ENCODE peak calls at places on chromosomes 5 and 9, in five cellular contexts. S, W, A, U and H are unnamed samples. For H3K36me3, the result is how much of the 10 kb centered on the place peaks cover.

GRCh38 chr5:175747539-175748060 is 89.7 kb downstream of the HRH2 start:
- DNase-seq in S (no peak), W (no peak), A (no peak), U (no peak), H (no peak)

GRCh38 chr5:126428421-126428820 is 5.2 kb downstream of the GRAMD2B start:
- DNase-seq in S (no peak), W (no peak), A (no peak), U (no peak), H (no peak)

GRCh38 chr9:15160673-15161072 is 146.3 kb downstream of the TTC39B start:
- DNase-seq in S (no peak), W (no peak), A (no peak), U (no peak), H (no peak)

GRCh38 chr9:99358668-99359067 is 136.6 kb downstream of the SEC61B start:
- DNase-seq in S (no peak), W (no peak), A (no peak), U (no peak), H (no peak)

GRCh38 chr9:4689687-4690104 is 10.3 kb downstream of the CDC37L1 start:
- DNase-seq in S (no peak), W (no peak), A (no peak), U (no peak), H (no peak)

GRCh38 chr9:124078641-124079040 is 67.1 kb downstream of the LHX2 start:
- DNase-seq in S (no peak), W (no peak), A (no peak), U (no peak), H (no peak)

GRCh38 chr9:127580879-127581278 is 31.2 kb upstream of the STXBP1 start:
- DNase-seq in S (no peak), W (no peak), A (no peak), U (no peak), H (no peak)

GRCh38 chr9:136978073-136978864 is 965 bp downstream of the PTGDS start:
- DNase-seq in S (peak), W (peak), A (peak), U (peak), H (no peak)

GRCh38 chr9:93951655-93952118 is 3.5 kb downstream of the BARX1 start:
- DNase-seq in S (no peak), W (no peak), A (no peak), U (peak), H (no peak)

GRCh38 chr9:93048706-93049448 is 9.6 kb upstream of the SUSD3 start:
- DNase-seq in S (no peak), W (no peak), A (peak), U (no peak), H (no peak)

GRCh38 chr5:176770431-176770830 is 39.9 kb upstream of the UNC5A start:
- DNase-seq in S (no peak), W (no peak), A (peak), U (no peak), H (no peak)

GRCh38 chr5:2751592-2752021 is at the start of gene IRX2:
- DNase-seq in S (no peak), W (peak), A (no peak), U (peak), H (peak)

GRCh38 chr9:2338770-2339169 is 282.8 kb upstream of the VLDLR start:
- DNase-seq in S (no peak), W (no peak), A (no peak), U (no peak), H (no peak)

GRCh38 chr9:133371261-133371711 is 4.6 kb downstream of the SURF4 start:
- DNase-seq in S (no peak), W (no peak), A (no peak), U (no peak), H (no peak)

GRCh38 chr9:119167876-119168275 is 201.4 kb downstream of the BRINP1 start:
- DNase-seq in S (no peak), W (no peak), A (no peak), U (no peak), H (no peak)

GRCh38 chr5:67897980-67898379 is 317.6 kb upstream of the PIK3R1 start:
- DNase-seq in S (no peak), W (no peak), A (peak), U (no peak), H (no peak)

GRCh38 chr9:38215465-38215864 is 146.4 kb upstream of the SHB start:
- DNase-seq in S (no peak), W (no peak), A (no peak), U (no peak), H (no peak)

GRCh38 chr9:19229725-19230355 is 653 bp upstream of the DENND4C start:
- DNase-seq in S (no peak), W (no peak), A (no peak), U (peak), H (peak)

GRCh38 chr9:72205513-72205912 is 56.3 kb downstream of the GDA start:
- DNase-seq in S (no peak), W (no peak), A (no peak), U (no peak), H (no peak)

GRCh38 chr9:88766778-88767503 is 224.3 kb upstream of the S1PR3 start:
- DNase-seq in S (no peak), W (no peak), A (no peak), U (no peak), H (no peak)

GRCh38 chr9:87746186-87746585 is 20.3 kb downstream of the CTSL start:
- DNase-seq in S (no peak), W (no peak), A (no peak), U (no peak), H (no peak)

GRCh38 chr5:150780816-150781221 is 2.3 kb downstream of the SMIM3 start:
- DNase-seq in S (no peak), W (no peak), A (no peak), U (no peak), H (no peak)

GRCh38 chr5:43255704-43256103 is 57.5 kb downstream of the HMGCS1 start:
- DNase-seq in S (no peak), W (no peak), A (no peak), U (no peak), H (no peak)

DNA sequence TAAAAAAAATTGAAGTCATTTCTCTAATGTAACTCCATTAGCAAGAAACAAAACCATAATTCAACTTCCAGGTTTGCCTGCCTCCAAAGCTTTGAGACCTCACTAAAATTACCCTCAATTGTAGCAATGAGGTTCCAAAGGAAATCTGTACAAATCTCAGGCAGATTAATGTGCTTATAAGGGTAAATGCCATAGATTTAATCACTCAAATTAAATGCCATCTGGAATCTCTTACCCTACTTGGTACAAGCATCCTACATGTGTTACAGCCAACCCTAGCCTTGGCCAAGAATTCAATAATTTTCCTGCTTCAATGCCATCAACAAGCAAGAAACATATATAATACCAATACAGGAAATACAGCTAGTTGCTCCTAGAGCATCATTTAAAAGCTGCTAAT is 452.8 kb downstream of the RAB3C start:
- DNase-seq in S (no peak), W (no peak), A (no peak), U (no peak), H (no peak)
- H3K4me3 ChIP-seq in S (no peak), W (peak), A (no peak), U (no peak), H (no peak)

DNA sequence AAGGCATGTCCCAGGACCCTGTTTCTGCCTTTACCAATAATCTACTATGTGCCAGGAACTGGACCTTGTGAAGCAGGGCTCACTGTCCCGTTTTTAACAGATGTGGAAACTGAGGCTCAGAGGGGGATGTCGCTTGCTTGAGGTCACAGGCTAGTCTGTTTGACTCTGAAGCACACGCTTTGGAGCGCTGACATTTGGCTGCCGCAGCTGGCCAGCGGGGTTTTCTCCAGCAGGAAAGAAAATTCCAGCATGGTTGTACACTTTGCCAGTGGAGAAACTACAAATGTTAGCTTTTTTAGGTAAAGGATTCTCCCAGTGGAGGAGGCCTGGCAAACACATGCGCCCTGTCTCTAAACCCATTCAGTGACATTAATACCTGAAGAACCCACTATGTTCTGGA is 50.5 kb downstream of the SH3PXD2B start:
- DNase-seq in S (no peak), W (no peak), A (no peak), U (no peak), H (no peak)
- H3K27ac ChIP-seq in S (peak), W (peak), A (no peak), U (peak), H (no peak)

GRCh38 chr5:14328144-14328543 is 185.0 kb downstream of the TRIO start:
- DNase-seq in S (no peak), W (no peak), A (no peak), U (no peak), H (no peak)

GRCh38 chr5:14323466-14323865 is 180.3 kb downstream of the TRIO start:
- DNase-seq in S (no peak), W (no peak), A (no peak), U (no peak), H (no peak)

GRCh38 chr5:14327624-14328023 is 184.5 kb downstream of the TRIO start:
- DNase-seq in S (no peak), W (no peak), A (no peak), U (no peak), H (no peak)

GRCh38 chr5:14325369-14325768 is 182.2 kb downstream of the TRIO start:
- DNase-seq in S (no peak), W (no peak), A (no peak), U (no peak), H (no peak)

GRCh38 chr5:14326035-14326909 is 183.1 kb downstream of the TRIO start:
- DNase-seq in S (no peak), W (no peak), A (no peak), U (peak), H (peak)
- H3K36me3 ChIP-seq in S (under half), W (under half), A (under half), U (under half), H (under half)

DNA sequence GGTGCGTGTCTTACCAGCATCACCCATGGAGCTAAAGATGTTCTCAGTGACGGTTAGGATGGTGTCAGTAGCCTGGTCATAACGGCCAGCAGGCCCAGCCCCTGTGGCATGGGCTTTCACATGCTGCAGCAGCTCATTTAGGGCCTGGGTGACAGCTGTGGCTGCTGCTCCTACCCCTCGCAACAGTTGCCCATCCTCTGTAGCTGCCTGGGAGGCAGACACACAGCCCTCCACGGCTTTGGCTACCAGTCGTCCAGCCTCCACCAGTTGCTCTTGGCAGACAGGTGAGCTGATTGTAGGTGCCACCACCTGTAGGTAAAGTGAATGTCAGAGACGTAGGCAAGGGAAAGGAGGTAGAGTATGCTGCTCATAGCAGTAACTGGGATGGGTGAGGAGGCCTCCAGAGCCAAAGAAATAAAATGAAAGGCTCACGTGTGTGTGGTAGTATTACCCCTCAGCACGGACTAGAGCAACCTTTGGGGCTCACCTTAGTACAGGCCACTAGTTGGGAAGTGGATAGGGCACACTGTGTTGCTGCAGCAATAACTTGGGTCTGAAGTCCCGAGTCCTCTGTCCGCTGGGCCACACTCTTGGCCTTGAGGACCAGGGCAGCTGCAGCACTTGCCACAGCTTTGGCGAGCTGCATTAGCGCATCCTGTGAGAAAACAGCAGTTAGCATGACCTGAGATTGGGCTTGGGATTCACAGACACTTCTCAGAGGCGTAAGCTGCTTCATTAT is 14.7 kb downstream of the TLN1 start:
- DNase-seq in S (no peak), W (no peak), A (no peak), U (no peak), H (no peak)
- H3K4me3 ChIP-seq in S (no peak), W (no peak), A (no peak), U (no peak), H (no peak)

GRCh38 chr5:173480896-173481295 is 135.6 kb downstream of the BOD1 start:
- DNase-seq in S (no peak), W (no peak), A (no peak), U (no peak), H (no peak)
- H3K27ac ChIP-seq in S (no peak), W (no peak), A (no peak), U (no peak), H (no peak)

DNA sequence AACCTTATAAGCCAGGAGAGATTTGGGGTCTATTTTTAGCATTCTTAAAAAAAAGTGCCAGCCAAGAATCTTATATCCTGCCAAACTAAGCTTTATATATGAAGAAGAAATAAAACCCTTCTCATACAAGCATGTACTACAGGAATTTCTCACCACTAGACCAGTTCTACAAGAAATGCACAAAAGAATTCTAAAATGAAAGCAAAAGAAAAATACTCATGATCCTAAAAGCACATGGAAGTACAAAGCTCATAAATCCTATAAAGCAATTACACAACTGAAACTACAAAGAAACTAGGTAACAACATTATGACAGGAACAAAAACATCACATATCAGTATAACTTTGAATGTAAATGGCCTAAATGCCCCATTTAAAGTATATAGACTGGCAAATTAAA is 34.5 kb upstream of the HTR4 start:
- DNase-seq in S (no peak), W (no peak), A (no peak), U (no peak), H (no peak)
- H3K36me3 ChIP-seq in S (under half), W (under half), A (under half), U (under half), H (under half)

DNA sequence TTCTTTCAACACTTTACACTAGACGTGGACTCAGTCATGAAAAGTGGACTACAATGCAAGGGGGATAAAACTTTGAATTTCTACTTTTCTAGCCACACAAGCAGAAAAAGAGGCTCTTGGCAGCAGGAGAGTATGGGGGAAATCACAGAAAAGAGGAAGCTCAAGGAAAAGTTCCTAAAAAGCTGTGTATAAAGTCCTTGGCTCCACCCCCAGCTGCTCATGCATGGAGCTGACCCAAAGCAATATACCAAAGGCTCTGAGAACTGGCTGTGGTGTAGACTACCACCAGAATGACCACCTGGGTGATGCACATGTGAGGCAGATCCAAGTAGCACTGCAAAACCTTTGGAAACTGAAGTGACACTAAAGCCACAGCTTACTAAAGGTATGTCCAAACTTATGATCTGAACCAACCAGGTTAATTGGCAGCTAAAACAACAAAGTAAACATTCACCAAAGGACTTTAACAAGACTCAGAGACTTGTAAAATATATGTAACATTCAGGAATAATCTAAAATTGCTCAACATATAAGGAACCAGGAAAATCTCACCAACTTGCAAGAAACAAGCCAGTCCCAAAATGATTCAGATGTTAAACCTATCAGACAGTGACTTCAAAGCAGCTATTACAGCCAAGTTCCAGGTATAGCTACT is 55.5 kb upstream of the RASGRF2 start:
- DNase-seq in S (no peak), W (no peak), A (no peak), U (peak), H (no peak)
- H3K4me3 ChIP-seq in S (no peak), W (no peak), A (no peak), U (no peak), H (no peak)